ENCODE peak calls at places on chromosomes 3 and 15, in eight cellular contexts. Q is mesothelial cell of epicardium; R is GM04504; O is T-helper 22 cell; E is stimulated activated CD8-positive, alpha-beta memory T cell treated with anti-CD3 and anti-CD28 coated beads, Interleukin-4, amount 100 ng/mL, for 4 hours; A is head of caudate nucleus; G is activated T-cell treated with anti-CD3 and anti-CD28 coated beads for 1 hour; J is activated CD4-positive, CD25-positive, alpha-beta regulatory T cell. V is an unnamed sample.

GRCh38 chr3:13282986-13283876 is 136.9 kb downstream of the NUP210 start:
- DNase-seq in G (no peak), A (peak; percentile 33), J (no peak), R (no peak), Q (no peak), O (no peak), E (no peak), V (no peak)

GRCh38 chr3:156102267-156102912 is 18.0 kb upstream of the KCNAB1 start:
- DNase-seq in R (no peak), J (no peak), A (no peak), Q (no peak), O (no peak), G (no peak), E (no peak), V (no peak)

GRCh38 chr3:194375921-194376570 is 6.5 kb upstream of the LRRC15 start:
- DNase-seq in E (no peak), R (no peak), J (no peak), A (no peak), O (no peak), Q (no peak), G (no peak), V (no peak)

GRCh38 chr3:65833761-65834505 is 204.8 kb downstream of the MAGI1 start:
- DNase-seq in G (no peak), O (no peak), J (no peak), Q (no peak), E (no peak), R (peak; percentile 29), A (no peak), V (no peak)

GRCh38 chr3:102688556-102688930 is 253.7 kb downstream of the ZPLD1 start:
- DNase-seq in A (no peak), O (no peak), J (no peak), G (no peak), Q (no peak), E (no peak), R (no peak), V (no peak)

GRCh38 chr3:160837394-160837975 is 81.5 kb downstream of the PPM1L start:
- DNase-seq in R (no peak), G (no peak), E (no peak), A (no peak), O (no peak), Q (no peak), J (no peak), V (no peak)

GRCh38 chr3:183131735-183132134 is 30.8 kb downstream of the LAMP3 start:
- DNase-seq in J (no peak), A (no peak), O (no peak), G (no peak), E (no peak), R (no peak), Q (no peak), V (no peak)

GRCh38 chr3:186121968-186122367 is 13.1 kb upstream of the ETV5 start:
- DNase-seq in E (no peak), A (no peak), G (no peak), R (no peak), O (no peak), J (no peak), Q (no peak), V (no peak)

GRCh38 chr3:168341192-168341816 is 245.6 kb upstream of the GOLIM4 start:
- DNase-seq in E (no peak), A (no peak), G (no peak), J (no peak), Q (no peak), R (peak; percentile 9), O (no peak), V (no peak)

GRCh38 chr3:124885466-124886167 is 1.5 kb downstream of the ITGB5 start:
- DNase-seq in E (no peak), Q (no peak), A (no peak), J (no peak), G (no peak), R (peak; percentile 62), O (no peak), V (no peak)

GRCh38 chr3:16587703-16588070 is 17.5 kb downstream of the DAZL start:
- DNase-seq in E (no peak), O (no peak), Q (no peak), A (no peak), J (no peak), G (no peak), R (no peak), V (no peak)

GRCh38 chr15:87362531-87362930 is 894.0 kb downstream of the NTRK3 start:
- DNase-seq in G (no peak), O (no peak), E (no peak), R (no peak), A (no peak), Q (no peak), J (no peak), V (no peak)

GRCh38 chr3:39707314-39707909 is 102.0 kb upstream of the MYRIP start:
- DNase-seq in E (no peak), Q (no peak), J (no peak), O (no peak), A (no peak), R (peak; percentile 16), G (no peak), V (peak; percentile 53)

GRCh38 chr15:70419046-70419445 is 321.3 kb upstream of the TLE3 start:
- DNase-seq in J (no peak), Q (no peak), E (no peak), O (no peak), R (no peak), G (no peak), A (no peak), V (no peak)

GRCh38 chr3:158167737-158168469 is 58.0 kb downstream of the RSRC1 start:
- DNase-seq in J (no peak), Q (no peak), E (no peak), R (peak; percentile 93), O (no peak), A (no peak), G (no peak), V (no peak)

GRCh38 chr3:64530434-64531049 is 157.3 kb downstream of the ADAMTS9 start:
- DNase-seq in O (no peak), Q (no peak), A (peak; percentile 65), R (peak; percentile 33), J (no peak), E (no peak), G (no peak), V (peak; percentile 88)

GRCh38 chr15:89822951-89823701 is 8.5 kb upstream of the ANPEP start:
- DNase-seq in Q (no peak), E (no peak), O (no peak), J (no peak), G (no peak), R (no peak), A (no peak), V (no peak)

GRCh38 chr15:35741881-35742280 is 195.9 kb upstream of the DPH6 start:
- DNase-seq in Q (no peak), E (no peak), A (no peak), J (no peak), R (no peak), G (no peak), O (no peak), V (no peak)

GRCh38 chr3:50516048-50516871 is 12.8 kb upstream of the CACNA2D2 start:
- DNase-seq in O (no peak), Q (peak; percentile 75), R (no peak), G (no peak), E (no peak), J (no peak), A (no peak), V (no peak)

GRCh38 chr3:161273589-161274218 is 52.6 kb downstream of the NMD3 start:
- DNase-seq in R (no peak), J (no peak), O (no peak), Q (no peak), A (peak; percentile 19), G (peak; percentile 18), E (no peak), V (peak; percentile 61)

GRCh38 chr15:77040673-77041072 is 30.2 kb downstream of the TSPAN3 start:
- DNase-seq in E (no peak), Q (no peak), R (no peak), O (no peak), A (peak; percentile 73), J (no peak), G (no peak), V (no peak)

GRCh38 chr3:168162172-168162571 is 66.4 kb upstream of the GOLIM4 start:
- DNase-seq in G (no peak), E (no peak), J (no peak), O (no peak), Q (no peak), A (no peak), R (peak; percentile 51), V (no peak)

GRCh38 chr15:64134322-64134829 is 17.2 kb upstream of the SNX22 start:
- DNase-seq in R (no peak), E (no peak), Q (no peak), A (peak; percentile 76), J (no peak), O (no peak), G (no peak), V (no peak)

GRCh38 chr3:63613561-63613960 is 38.9 kb upstream of the SNTN start:
- DNase-seq in E (no peak), Q (no peak), J (no peak), R (peak; percentile 41), A (no peak), O (no peak), G (no peak), V (no peak)

GRCh38 chr15:82647835-82648256 is 683 bp upstream of the CPEB1 start:
- DNase-seq in Q (no peak), J (peak; percentile 34), A (peak; percentile 19), G (peak; percentile 27), E (peak; percentile 37), R (no peak), O (no peak), V (no peak)

GRCh38 chr15:64349375-64349774 is 6.6 kb downstream of the CSNK1G1 start:
- DNase-seq in A (no peak), G (no peak), J (no peak), R (no peak), O (no peak), Q (no peak), E (no peak), V (no peak)

GRCh38 chr3:51739100-51739499 is 32.2 kb downstream of the GRM2 start:
- DNase-seq in O (no peak), Q (no peak), G (no peak), R (no peak), E (no peak), J (no peak), A (no peak), V (no peak)

GRCh38 chr15:89472785-89473256 is 23.6 kb downstream of the RHCG start:
- DNase-seq in R (peak; percentile 17), O (no peak), Q (no peak), A (peak; percentile 44), G (no peak), J (no peak), E (no peak), V (no peak)

GRCh38 chr15:94586099-94586498 is 354.7 kb downstream of the MCTP2 start:
- DNase-seq in A (no peak), R (no peak), Q (no peak), J (no peak), G (no peak), E (no peak), O (no peak), V (no peak)